ENCODE peak calls at places on chromosomes 2 and 18, in seven cellular contexts. Q is HepG2, D is GM12891, F is H1, C is K562, H is GM12878, R is SK-N-SH. I is an unnamed sample.

GRCh38 chr2:237561221-237561620 is 5.2 kb upstream of the PRLH start:
- DNase-seq in Q (no peak), D (no peak), F (no peak), C (no peak), H (no peak), R (no peak), I (no peak)

GRCh38 chr2:73995810-73996209 is 11.1 kb downstream of the TET3 start:
- DNase-seq in Q (no peak), D (no peak), F (no peak), C (peak; percentile 84), H (no peak), R (no peak), I (no peak)

GRCh38 chr18:31041346-31042067 is 1.0 kb downstream of the DSC3 start:
- DNase-seq in Q (no peak), D (peak; percentile 5), F (no peak), C (no peak), H (no peak), R (peak; percentile 20), I (no peak)

GRCh38 chr2:55163258-55163657 is 68.8 kb downstream of the CLHC1 start:
- DNase-seq in Q (no peak), D (no peak), F (no peak), C (no peak), H (no peak), R (peak; percentile 42), I (no peak)

GRCh38 chr2:8505311-8505920 is 176.4 kb upstream of the ID2 start:
- DNase-seq in Q (no peak), D (no peak), F (no peak), C (no peak), H (no peak), R (no peak), I (no peak)

GRCh38 chr2:151379191-151379590 is 21.8 kb downstream of the TNFAIP6 start:
- DNase-seq in Q (no peak), D (no peak), F (no peak), C (no peak), H (no peak), R (no peak), I (no peak)

GRCh38 chr18:9811978-9812377 is 73.8 kb upstream of the TXNDC2 start:
- DNase-seq in Q (no peak), D (no peak), F (no peak), C (peak; percentile 43), H (no peak), R (no peak), I (no peak)

GRCh38 chr18:13284330-13285027 is 65.9 kb downstream of the LDLRAD4 start:
- DNase-seq in Q (no peak), D (no peak), F (no peak), C (no peak), H (no peak), R (no peak), I (no peak)

GRCh38 chr18:5238371-5238758 is 41.3 kb upstream of the AKAIN1 start:
- DNase-seq in Q (peak; percentile 86), D (peak; percentile 11), F (no peak), C (peak; percentile 45), H (no peak), R (peak; percentile 55), I (peak; percentile 23)

GRCh38 chr18:25234740-25235345 is 117.1 kb downstream of the ZNF521 start:
- DNase-seq in Q (peak; percentile 10), D (no peak), F (no peak), C (no peak), H (no peak), R (no peak), I (no peak)

GRCh38 chr2:43459455-43459854 is 136.4 kb downstream of the THADA start:
- DNase-seq in Q (peak; percentile 23), D (no peak), F (no peak), C (no peak), H (no peak), R (no peak), I (no peak)
- TF ChIP-seq POLR2AphosphoS5 in Q (no peak), D (no peak), F (no peak), C (no peak), H (no peak), R (no peak), I (no peak)

GRCh38 chr2:126766897-126767296 is 110.9 kb downstream of the GYPC start:
- DNase-seq in Q (no peak), D (no peak), F (no peak), C (no peak), H (no peak), R (no peak), I (no peak)

GRCh38 chr2:126761981-126762878 is 106.3 kb downstream of the GYPC start:
- DNase-seq in Q (no peak), D (no peak), F (no peak), C (no peak), H (no peak), R (no peak), I (no peak)

GRCh38 chr2:126756125-126756524 is 100.2 kb downstream of the GYPC start:
- DNase-seq in Q (no peak), D (no peak), F (no peak), C (no peak), H (no peak), R (no peak), I (no peak)

GRCh38 chr2:126766295-126766694 is 110.3 kb downstream of the GYPC start:
- DNase-seq in Q (no peak), D (no peak), F (no peak), C (no peak), H (no peak), R (no peak), I (no peak)

DNA sequence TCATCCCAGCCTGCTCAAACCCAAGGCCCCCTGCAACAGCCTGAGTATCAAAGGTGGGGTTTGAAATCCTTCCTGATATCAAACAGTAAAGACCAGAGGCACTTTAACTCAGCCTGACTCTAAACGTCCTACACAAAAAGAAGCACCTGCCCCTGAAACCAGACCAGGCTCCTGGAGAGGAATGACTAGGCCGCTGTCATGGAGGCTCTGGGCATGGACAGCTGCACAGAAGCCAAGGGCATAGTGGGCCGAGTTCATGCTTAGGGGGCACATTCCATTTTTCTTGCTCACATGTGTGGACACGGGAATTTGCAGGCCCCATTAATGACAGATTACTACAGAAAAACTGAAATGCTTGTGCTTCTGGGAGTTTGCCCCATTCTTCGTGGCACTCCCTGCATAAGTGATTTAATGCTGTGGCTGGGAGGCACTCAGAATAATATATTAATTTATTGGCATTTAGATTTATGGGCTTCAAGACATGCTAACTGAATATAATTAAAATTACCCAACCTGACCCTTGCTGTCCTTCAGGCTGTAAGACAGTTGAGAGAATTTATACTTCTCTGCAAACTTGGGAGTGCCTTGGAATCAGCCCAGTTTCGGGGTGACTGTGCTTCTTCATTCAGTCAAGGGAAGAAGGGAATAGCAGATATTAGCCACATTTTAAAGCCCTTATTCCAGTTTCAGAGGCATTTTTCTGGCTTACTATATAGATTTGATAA is 105.5 kb downstream of the GYPC start:
- DNase-seq in Q (no peak), D (no peak), F (no peak), C (no peak), H (no peak), R (no peak), I (no peak)
- TF ChIP-seq TAF1 in Q (no peak), D (no peak), F (no peak), C (no peak), H (no peak), R (no peak), I (no peak)

GRCh38 chr2:204154863-204155262 is 218.3 kb downstream of the ICOS start:
- DNase-seq in Q (no peak), D (no peak), F (no peak), C (no peak), H (no peak), R (no peak), I (no peak)
- TF ChIP-seq POLR2AphosphoS5 in Q (no peak), D (no peak), F (no peak), C (no peak), H (no peak), R (no peak), I (no peak)

DNA sequence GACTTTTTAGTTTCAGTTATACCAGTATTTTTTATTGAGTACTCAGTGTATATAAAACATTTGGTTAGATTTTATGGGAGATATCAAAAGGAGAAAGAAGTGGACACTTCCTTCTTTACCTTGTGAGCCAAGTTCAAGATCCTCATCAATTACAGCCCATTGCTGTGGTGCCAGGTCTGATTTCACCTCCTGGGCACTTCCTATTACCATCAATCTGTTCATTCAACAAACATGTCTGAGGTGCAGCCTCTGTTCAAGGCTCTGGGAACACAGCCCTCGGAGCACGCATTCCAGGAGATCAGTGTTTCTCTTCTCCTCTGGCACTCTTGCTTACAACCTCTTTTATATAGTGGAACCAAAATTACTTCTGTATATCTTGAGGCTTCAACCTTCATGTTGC is 171.4 kb upstream of the ALPP start:
- DNase-seq in Q (no peak), D (no peak), F (no peak), C (no peak), H (no peak), R (no peak), I (no peak)
- TF ChIP-seq TAF1 in Q (no peak), D (no peak), F (no peak), C (no peak), H (no peak), R (no peak), I (no peak)

GRCh38 chr2:175595139-175595538 is 406.9 kb downstream of the LNPK start:
- DNase-seq in Q (peak; percentile 27), D (no peak), F (no peak), C (peak; percentile 18), H (no peak), R (no peak), I (no peak)

GRCh38 chr2:175605599-175605988 is 396.5 kb downstream of the LNPK start:
- DNase-seq in Q (peak; percentile 77), D (no peak), F (no peak), C (no peak), H (no peak), R (no peak), I (no peak)

GRCh38 chr2:175597286-175597685 is 404.8 kb downstream of the LNPK start:
- DNase-seq in Q (no peak), D (no peak), F (no peak), C (no peak), H (no peak), R (no peak), I (no peak)

GRCh38 chr2:175601969-175602368 is 400.1 kb downstream of the LNPK start:
- DNase-seq in Q (no peak), D (no peak), F (no peak), C (no peak), H (no peak), R (no peak), I (no peak)

DNA sequence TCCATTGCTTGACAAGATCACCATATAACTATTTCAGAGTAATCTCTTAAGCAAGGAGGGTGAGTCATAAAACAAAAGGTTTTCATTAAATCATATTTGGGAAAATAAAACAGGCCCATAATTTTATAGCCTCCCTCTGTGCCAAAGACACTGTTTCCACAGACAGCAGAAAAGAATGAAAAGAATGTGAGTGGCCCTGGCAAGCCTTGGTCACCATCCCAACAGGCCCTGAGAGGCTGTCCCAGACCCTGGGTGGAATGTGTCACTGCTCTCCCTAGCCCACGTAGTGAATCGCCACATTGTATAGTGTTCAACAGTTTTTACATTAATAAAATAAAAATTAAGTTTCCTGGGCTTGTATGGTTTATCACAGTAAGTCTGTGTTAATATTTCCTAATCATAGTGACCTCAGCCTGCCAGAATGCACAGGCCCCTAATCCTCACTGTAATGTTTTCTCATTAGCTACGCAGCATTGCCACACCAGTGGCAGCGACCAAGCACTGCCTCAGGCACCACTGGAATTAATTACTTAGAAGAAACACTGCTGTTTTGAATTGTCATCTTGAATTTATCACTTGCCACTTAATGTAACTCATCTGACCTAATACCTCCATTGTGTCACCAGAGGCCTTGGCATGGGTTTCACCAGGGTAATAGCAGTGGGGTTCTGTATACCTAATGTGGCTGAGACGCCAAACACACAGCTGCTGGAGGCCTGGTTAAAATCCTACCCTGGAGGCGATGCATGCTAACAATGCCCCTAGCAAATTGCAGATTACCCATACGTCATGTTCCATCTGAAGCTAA is 401.8 kb downstream of the LNPK start:
- DNase-seq in Q (no peak), D (no peak), F (no peak), C (no peak), H (no peak), R (peak; percentile 62), I (no peak)
- TF ChIP-seq POLR2AphosphoS5 in Q (no peak), D (no peak), F (no peak), C (no peak), H (no peak), R (no peak), I (no peak)